ENCODE peak calls at places on chromosome 17, in seven cellular contexts. B is H1; Z is uterus; P is CD8-positive, alpha-beta T cell; W is IMR-90; G is Peyer's patch; T is ovary. F is an unnamed sample. For H3K36me3, the result is how much of the 10 kb centered on the place peaks cover.

GRCh38 chr17:21218101-21218500 is 4.1 kb upstream of the TMEM11 start:
- DNase-seq in T (no peak), Z (no peak), G (no peak), P (no peak), W (no peak), B (no peak), F (no peak)

GRCh38 chr17:3771140-3771539 is 29.8 kb downstream of the ITGAE start:
- DNase-seq in B (no peak), W (no peak), T (no peak), Z (no peak), P (no peak), G (no peak), F (no peak)

GRCh38 chr17:13933597-13934276 is 135.6 kb upstream of the COX10 start:
- DNase-seq in W (no peak), P (no peak), Z (no peak), B (no peak), T (no peak), G (no peak), F (no peak)

GRCh38 chr17:40922239-40922638 is 15.2 kb downstream of the KRT23 start:
- DNase-seq in B (no peak), P (no peak), W (peak), T (no peak), Z (peak), G (no peak), F (no peak)

GRCh38 chr17:43456661-43457361 is 27.0 kb upstream of the DHX8 start:
- DNase-seq in T (no peak), Z (peak), B (no peak), W (peak), P (no peak), G (no peak), F (peak)

GRCh38 chr17:34872640-34873039 is 88.6 kb downstream of the CCT6B start:
- DNase-seq in T (no peak), Z (no peak), B (no peak), P (no peak), G (no peak), W (no peak), F (no peak)

GRCh38 chr17:49445561-49445960 is 30.9 kb upstream of the PHB1 start:
- DNase-seq in Z (no peak), B (no peak), W (no peak), P (no peak), T (no peak), G (no peak), F (no peak)

GRCh38 chr17:65483438-65483837 is 78.0 kb downstream of the AXIN2 start:
- DNase-seq in G (no peak), W (no peak), T (no peak), B (no peak), P (no peak), Z (no peak), F (no peak)

GRCh38 chr17:50129303-50129945 is 536 bp downstream of the SAMD14 start:
- DNase-seq in T (no peak), G (no peak), W (peak), B (no peak), Z (no peak), P (no peak), F (no peak)

GRCh38 chr17:6610011-6610410 is 30.5 kb downstream of the KIAA0753 start:
- DNase-seq in B (no peak), P (no peak), W (peak), Z (no peak), T (no peak), G (no peak), F (no peak)

GRCh38 chr17:57880086-57880456 is 30.2 kb upstream of the MRPS23 start:
- DNase-seq in B (no peak), G (no peak), W (no peak), T (no peak), P (no peak), Z (no peak), F (no peak)

GRCh38 chr17:65670667-65671371 is 109.4 kb upstream of the AXIN2 start:
- DNase-seq in W (no peak), T (no peak), Z (no peak), P (no peak), G (no peak), B (no peak), F (no peak)

GRCh38 chr17:47967607-47968252 is 3.2 kb upstream of the CDK5RAP3 start:
- DNase-seq in T (peak), B (no peak), G (no peak), Z (no peak), W (peak), P (no peak), F (no peak)

GRCh38 chr17:28953444-28954118 is 2.3 kb upstream of the PHF12 start:
- DNase-seq in G (peak), T (peak), Z (peak), W (peak), P (peak), B (peak), F (no peak)

GRCh38 chr17:1180958-1181768 is 1.4 kb upstream of the ABR start:
- DNase-seq in W (no peak), G (peak), B (no peak), T (peak), Z (no peak), P (no peak), F (no peak)

GRCh38 chr17:81903415-81903831 is 1.4 kb downstream of the NPB start:
- DNase-seq in T (no peak), P (no peak), Z (no peak), G (no peak), W (no peak), B (no peak), F (no peak)
- H3K36me3 ChIP-seq in T (under half), P (under half), Z (under half), G (under half), W (under half), B (under half), F (half or more)

DNA sequence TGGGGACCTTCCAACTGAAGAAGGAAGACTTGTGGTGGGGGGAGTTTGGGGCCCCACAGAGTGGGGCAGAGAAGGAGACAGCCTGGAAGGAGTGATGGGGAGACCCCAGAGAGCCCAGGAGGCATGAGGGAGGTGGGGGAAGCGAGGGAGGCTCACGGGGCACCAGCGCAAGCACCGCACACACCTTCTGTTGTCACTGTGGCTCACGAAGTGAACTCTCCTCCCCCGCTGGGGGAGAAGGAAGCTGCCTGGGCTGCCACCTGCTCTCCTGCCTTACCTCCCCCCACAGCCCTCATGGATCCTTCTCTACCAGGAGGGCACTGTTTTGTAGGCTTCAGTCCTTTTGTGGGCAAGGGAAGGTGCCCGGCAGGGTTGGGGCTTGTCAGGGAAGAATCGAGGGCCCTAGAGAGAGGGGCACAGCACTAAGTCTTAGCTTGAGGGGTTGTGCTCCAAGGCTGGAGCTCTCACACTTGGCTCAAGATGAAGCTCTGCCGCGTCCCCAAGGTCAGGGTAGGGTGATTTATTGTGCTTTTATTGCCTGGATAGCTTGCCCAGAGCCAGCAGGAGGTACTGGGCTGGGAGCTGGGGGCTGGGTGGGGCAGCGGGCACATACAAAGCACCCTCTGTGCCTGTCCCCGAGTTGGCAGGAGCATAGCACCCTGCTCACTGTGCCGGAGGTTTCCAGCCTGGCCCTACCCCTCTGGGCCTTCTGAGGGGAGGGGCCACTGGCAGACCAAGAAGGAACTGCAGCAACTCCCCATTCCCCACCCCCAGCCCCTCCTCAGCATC is 4.6 kb upstream of the STARD3 start:
- DNase-seq in B (no peak), T (no peak), P (no peak), G (no peak), W (no peak), Z (no peak), F (no peak)
- H3K4me3 ChIP-seq in B (no peak), T (no peak), P (no peak), G (no peak), W (no peak), Z (no peak), F (no peak)

GRCh38 chr17:63419398-63419797 is 26.7 kb downstream of the CYB561 start:
- DNase-seq in Z (no peak), P (no peak), T (no peak), B (no peak), W (no peak), G (no peak), F (no peak)
- H3K36me3 ChIP-seq in Z (under half), P (under half), T (under half), B (under half), W (half or more), G (under half), F (under half)

GRCh38 chr17:64016974-64017373 is 3.5 kb downstream of the ICAM2 start:
- DNase-seq in P (no peak), T (no peak), B (no peak), W (no peak), Z (no peak), G (no peak), F (no peak)
- H3K4me3 ChIP-seq in P (peak), T (no peak), B (no peak), W (no peak), Z (no peak), G (no peak), F (no peak)

GRCh38 chr17:18321309-18321708 is 6.2 kb downstream of the SMCR8 start:
- DNase-seq in T (no peak), B (no peak), G (no peak), Z (no peak), P (no peak), W (no peak), F (no peak)

GRCh38 chr17:18323007-18323406 is 7.9 kb downstream of the SMCR8 start:
- DNase-seq in G (no peak), P (no peak), W (peak), Z (no peak), B (no peak), T (no peak), F (no peak)

GRCh38 chr17:18324140-18325049 is 9.3 kb downstream of the SMCR8 start:
- DNase-seq in G (no peak), W (no peak), Z (no peak), T (no peak), P (no peak), B (no peak), F (no peak)

GRCh38 chr17:18323507-18324139 is 8.5 kb downstream of the SMCR8 start:
- DNase-seq in T (no peak), P (no peak), G (no peak), W (no peak), Z (no peak), B (no peak), F (no peak)

DNA sequence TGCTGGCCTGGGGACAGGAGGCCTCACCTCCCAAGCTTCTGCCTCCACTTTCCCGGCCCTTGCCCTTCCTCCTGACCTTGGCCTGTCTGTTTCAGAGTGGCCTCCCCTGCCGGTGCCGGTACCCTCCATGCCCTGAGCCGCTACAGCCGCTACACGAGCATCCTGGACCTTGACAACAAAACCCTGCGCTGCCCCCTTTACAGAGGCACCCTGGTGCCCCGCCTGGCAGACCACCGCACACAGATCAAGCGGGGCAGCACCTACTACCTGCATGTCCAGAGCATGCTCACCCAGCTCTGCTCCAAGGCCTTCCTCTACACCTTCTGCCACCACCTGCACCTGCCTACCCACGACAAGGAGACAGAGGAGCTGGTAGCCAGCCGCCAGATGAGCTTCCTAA is 7.4 kb downstream of the SMCR8 start:
- DNase-seq in W (no peak), T (no peak), G (no peak), Z (no peak), P (no peak), B (no peak), F (no peak)
- H3K36me3 ChIP-seq in W (half or more), T (under half), G (under half), Z (under half), P (under half), B (under half), F (half or more)

DNA sequence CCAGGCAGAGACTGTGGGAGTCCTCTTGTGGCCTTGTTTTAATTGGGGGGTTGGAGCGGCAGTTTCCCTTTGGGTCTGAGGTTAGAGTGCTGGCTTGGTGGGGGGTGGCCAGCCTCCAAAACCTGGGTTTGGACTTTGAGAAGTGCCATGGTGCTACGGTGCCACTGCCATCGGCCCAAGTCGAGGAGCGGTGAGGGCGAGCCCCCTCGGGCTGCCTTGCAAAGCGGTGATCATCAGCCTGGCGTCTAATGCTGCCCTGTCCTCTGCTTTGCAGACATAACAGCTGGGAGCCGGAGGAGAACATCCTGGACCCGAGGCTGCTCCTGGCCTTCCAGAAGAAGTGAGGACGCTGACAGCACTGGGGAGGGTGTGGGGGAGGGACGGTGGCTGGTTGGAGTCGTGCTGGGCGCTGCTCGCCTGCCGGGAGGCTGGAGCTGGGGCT is 1.2 kb downstream of the CBX2 start:
- DNase-seq in B (no peak), P (no peak), T (no peak), W (no peak), Z (no peak), G (no peak), F (no peak)
- H3K4me3 ChIP-seq in B (peak), P (peak), T (no peak), W (peak), Z (no peak), G (no peak), F (no peak)

GRCh38 chr17:9386401-9386800 is 189.2 kb downstream of the STX8 start:
- DNase-seq in B (no peak), G (no peak), P (no peak), Z (no peak), T (no peak), W (no peak), F (no peak)
- H3K36me3 ChIP-seq in B (under half), G (under half), P (under half), Z (under half), T (under half), W (under half), F (under half)

GRCh38 chr17:7651959-7652658 is 1.4 kb downstream of the ATP1B2 start:
- DNase-seq in B (no peak), P (no peak), G (no peak), T (no peak), W (no peak), Z (peak), F (peak)
- H3K4me3 ChIP-seq in B (peak), P (no peak), G (no peak), T (peak), W (no peak), Z (peak), F (peak)

GRCh38 chr17:81233316-81233715 is 5.5 kb downstream of the TEPSIN start:
- DNase-seq in G (no peak), T (no peak), P (no peak), Z (no peak), W (no peak), B (no peak), F (peak)
- H3K36me3 ChIP-seq in G (under half), T (under half), P (under half), Z (under half), W (under half), B (under half), F (under half)

GRCh38 chr17:63702223-63702577 is 2.3 kb upstream of the LIMD2 start:
- DNase-seq in P (peak), B (no peak), W (no peak), Z (no peak), G (peak), T (no peak), F (no peak)
- H3K4me3 ChIP-seq in P (peak), B (no peak), W (no peak), Z (no peak), G (peak), T (no peak), F (no peak)

F was measured in heart right ventricle.